ENCODE peak calls at places on chromosomes 5 and 9, in eight cellular contexts. A is CD8-positive, alpha-beta T cell; T is H9; R is upper lobe of right lung; L is IMR-90; S is cardiac muscle cell; N is fibroblast of lung; V is A549. E is an unnamed sample. For H3K4me1, the result is how much of the 10 kb centered on the place peaks cover.

GRCh38 chr9:97176206-97176605 is 131.3 kb upstream of the CCDC180 start:
- DNase-seq in A (no peak), T (no peak), R (no peak), L (no peak), S (peak), N (peak), V (no peak), E (no peak)

GRCh38 chr9:70478963-70479641 is 64.6 kb upstream of the KLF9 start:
- DNase-seq in A (no peak), T (no peak), R (no peak), L (peak), S (peak), N (peak), V (no peak), E (no peak)

GRCh38 chr9:110850401-110851135 is 182.0 kb downstream of the MUSK start:
- DNase-seq in A (no peak), T (no peak), R (no peak), L (no peak), S (no peak), N (no peak), V (no peak), E (no peak)

GRCh38 chr5:60535198-60535597 is 164.8 kb downstream of the DEPDC1B start:
- DNase-seq in A (no peak), T (no peak), R (no peak), L (no peak), S (no peak), N (no peak), V (no peak), E (no peak)

GRCh38 chr5:98630621-98631020 is 142.8 kb upstream of the RGMB start:
- DNase-seq in A (no peak), T (no peak), R (no peak), L (no peak), S (no peak), N (no peak), V (no peak), E (no peak)

GRCh38 chr5:95565280-95565920 is 10.5 kb downstream of the ARSK start:
- DNase-seq in A (no peak), T (no peak), R (no peak), L (peak), S (peak), N (no peak), V (no peak), E (no peak)

GRCh38 chr5:103224118-103224893 is 34.3 kb upstream of the MACIR start:
- DNase-seq in A (peak), T (peak), R (no peak), L (peak), S (peak), N (peak), V (no peak), E (no peak)

GRCh38 chr5:11620172-11620571 is 284.1 kb downstream of the CTNND2 start:
- DNase-seq in A (no peak), T (peak), R (no peak), L (no peak), S (no peak), N (no peak), V (no peak), E (no peak)

GRCh38 chr5:93274291-93274690 is 306.7 kb downstream of the NR2F1-AS1 start:
- DNase-seq in A (no peak), T (no peak), R (no peak), L (peak), S (peak), N (no peak), V (no peak), E (no peak)

DNA sequence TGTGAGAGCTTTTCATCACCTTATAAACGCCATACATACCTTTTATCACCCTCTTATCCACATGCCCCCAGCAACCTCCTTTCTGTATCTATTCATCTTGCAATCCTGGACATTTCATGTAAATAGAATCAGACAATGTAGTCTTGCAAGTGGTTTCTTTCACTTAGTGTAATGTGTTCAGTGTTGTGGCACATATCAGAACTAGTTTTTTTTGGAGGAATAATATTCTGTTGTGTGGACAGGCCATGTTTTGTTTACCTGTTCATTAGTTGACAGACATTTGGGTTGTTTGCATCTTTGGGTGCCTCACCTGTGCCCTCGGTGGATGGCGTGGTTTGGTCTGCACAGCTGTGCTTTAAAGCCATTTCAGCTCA is 1.3 kb downstream of the SQSTM1 start:
- DNase-seq in A (no peak), T (no peak), R (no peak), L (no peak), S (no peak), N (no peak), V (no peak), E (no peak)
- H3K4me1 ChIP-seq in A (under half), T (under half), R (half or more), L (under half), S (under half), N (under half), V (half or more), E (half or more)

GRCh38 chr9:37953204-37953774 is 49.4 kb upstream of the SLC25A51 start:
- DNase-seq in A (no peak), T (no peak), R (no peak), L (no peak), S (no peak), N (no peak), V (no peak), E (no peak)
- H3K27ac ChIP-seq in A (no peak), T (no peak), R (peak), L (peak), S (no peak), N (peak), V (peak), E (peak)

GRCh38 chr9:134175291-134175807 is 11.0 kb upstream of the RNU6ATAC start:
- DNase-seq in A (no peak), T (peak), R (peak), L (no peak), S (no peak), N (no peak), V (peak), E (no peak)

GRCh38 chr9:134176599-134176968 is 12.2 kb upstream of the RNU6ATAC start:
- DNase-seq in A (no peak), T (no peak), R (no peak), L (no peak), S (no peak), N (no peak), V (no peak), E (no peak)

GRCh38 chr9:134177186-134177585 is 12.8 kb upstream of the RNU6ATAC start:
- DNase-seq in A (no peak), T (no peak), R (no peak), L (no peak), S (no peak), N (no peak), V (no peak), E (no peak)

GRCh38 chr9:134174526-134175290 is 10.3 kb upstream of the RNU6ATAC start:
- DNase-seq in A (no peak), T (no peak), R (peak), L (no peak), S (no peak), N (no peak), V (no peak), E (no peak)

DNA sequence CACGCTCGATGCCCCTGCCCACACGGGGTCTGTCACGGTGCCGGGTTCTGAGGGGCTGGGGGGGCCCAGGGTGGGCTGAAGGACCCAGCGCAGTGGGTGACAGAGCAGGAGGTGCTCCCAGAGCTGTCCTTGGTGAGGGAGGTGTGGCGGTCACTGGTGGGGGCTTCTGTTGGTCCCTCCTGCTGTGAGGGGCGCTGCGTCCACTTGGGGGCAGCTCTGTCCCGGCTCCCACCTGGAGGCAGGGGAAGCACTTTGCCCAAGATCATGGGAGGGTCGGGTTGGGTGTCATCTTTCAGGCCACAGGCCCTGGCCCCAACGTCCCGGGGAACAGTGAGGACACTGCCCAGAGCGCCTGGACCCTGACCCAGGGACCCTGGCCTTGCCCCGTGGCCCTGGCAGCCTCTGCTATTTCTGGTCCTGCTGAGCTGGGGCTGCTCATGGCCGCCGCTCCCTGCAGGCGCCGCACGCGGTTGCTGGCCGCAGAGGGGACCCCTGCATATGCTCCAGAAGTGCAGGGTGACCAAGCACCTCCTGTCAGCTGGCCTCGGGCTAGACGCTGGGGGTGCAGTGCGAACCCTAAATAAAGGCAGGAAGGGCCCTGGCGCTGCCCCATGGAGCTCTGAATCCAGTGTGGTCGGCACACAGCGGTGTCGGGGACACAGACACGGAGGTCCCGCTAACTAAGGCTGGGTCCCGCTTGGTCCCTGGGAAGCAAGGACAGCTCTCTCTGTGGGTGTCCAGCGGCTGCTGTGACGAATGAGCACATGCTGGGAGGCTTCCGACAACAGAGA is 11.6 kb upstream of the RNU6ATAC start:
- DNase-seq in A (no peak), T (no peak), R (peak), L (no peak), S (no peak), N (no peak), V (no peak), E (no peak)
- TF ChIP-seq CTCF in A (no peak), T (no peak), R (peak), L (peak), S (peak), N (peak), V (no peak), E (peak)

GRCh38 chr9:129494113-129494789 is 126.7 kb downstream of the C9orf50 start:
- DNase-seq in A (no peak), T (no peak), R (no peak), L (no peak), S (no peak), N (no peak), V (no peak), E (no peak)

GRCh38 chr9:129496187-129497063 is 124.5 kb downstream of the C9orf50 start:
- DNase-seq in A (peak), T (peak), R (peak), L (peak), S (peak), N (peak), V (peak), E (no peak)

GRCh38 chr9:129497064-129497836 is 123.7 kb downstream of the C9orf50 start:
- DNase-seq in A (no peak), T (peak), R (peak), L (no peak), S (no peak), N (no peak), V (no peak), E (no peak)

GRCh38 chr9:129493714-129494047 is 127.2 kb downstream of the C9orf50 start:
- DNase-seq in A (no peak), T (no peak), R (no peak), L (no peak), S (no peak), N (no peak), V (no peak), E (no peak)

GRCh38 chr9:129495422-129496186 is 125.3 kb downstream of the C9orf50 start:
- DNase-seq in A (peak), T (peak), R (peak), L (peak), S (peak), N (peak), V (peak), E (peak)
- H3K4me1 ChIP-seq in A (under half), T (under half), R (under half), L (under half), S (under half), N (under half), V (half or more), E (half or more)

GRCh38 chr5:107853696-107854095 is 183.0 kb upstream of the EFNA5 start:
- DNase-seq in A (no peak), T (no peak), R (no peak), L (no peak), S (no peak), N (no peak), V (no peak), E (no peak)
- H3K27ac ChIP-seq in A (no peak), T (no peak), R (no peak), L (no peak), S (no peak), N (no peak), V (no peak), E (no peak)

GRCh38 chr5:9898319-9898718 is 268.2 kb upstream of the TAS2R1 start:
- DNase-seq in A (no peak), T (peak), R (peak), L (peak), S (peak), N (peak), V (peak), E (no peak)
- TF ChIP-seq CTCF in A (no peak), T (peak), R (peak), L (peak), S (peak), N (peak), V (peak), E (no peak)

GRCh38 chr5:82330506-82330905 is 52.4 kb upstream of the RPS23 start:
- DNase-seq in A (no peak), T (no peak), R (no peak), L (no peak), S (no peak), N (no peak), V (no peak), E (no peak)
- H3K4me1 ChIP-seq in A (under half), T (under half), R (under half), L (under half), S (under half), N (under half), V (under half), E (under half)

E was measured in esophagus squamous epithelium.